ENCODE peak calls at places on chromosomes 12 and 14, in ten cellular contexts. I, N, U, M, E, O, S, R, W and L are unnamed samples.

GRCh38 chr12:47725893-47726292 is 603 bp upstream of the ENDOU start:
- DNase-seq in I (no peak), N (peak; percentile 37), U (no peak), M (no peak), S (no peak), E (no peak), W (no peak), R (peak; percentile 69), O (peak; percentile 89), L (peak; percentile 67)

GRCh38 chr14:30283822-30284446 is 275.0 kb upstream of the G2E3 start:
- DNase-seq in N (peak; percentile 48), W (no peak), R (peak; percentile 31), S (peak; percentile 57), U (no peak), E (peak; percentile 38), M (peak; percentile 68), O (peak; percentile 70), I (no peak), L (peak; percentile 16)

GRCh38 chr14:74551903-74552371 is 58.4 kb downstream of the ISCA2 start:
- DNase-seq in E (no peak), M (no peak), I (no peak), S (no peak), W (no peak), R (no peak), N (no peak), U (peak; percentile 77), O (no peak), L (no peak)

GRCh38 chr12:10497602-10498001 is 8.1 kb upstream of the EIF2S3B start:
- DNase-seq in W (no peak), E (no peak), N (no peak), U (no peak), I (no peak), R (no peak), O (peak; percentile 19), M (no peak), S (no peak), L (no peak)

GRCh38 chr14:95307402-95308041 is 12.2 kb downstream of the CLMN start:
- DNase-seq in N (peak; percentile 53), W (no peak), M (no peak), O (no peak), S (no peak), R (no peak), I (no peak), U (peak; percentile 34), E (no peak), L (no peak)

GRCh38 chr14:29310757-29311156 is 544.2 kb downstream of the FOXG1 start:
- DNase-seq in U (no peak), M (no peak), S (no peak), I (no peak), E (no peak), N (no peak), W (no peak), R (no peak), O (peak; percentile 87), L (no peak)

GRCh38 chr12:40946612-40947194 is 241.4 kb upstream of the PDZRN4 start:
- DNase-seq in U (no peak), S (no peak), R (peak; percentile 32), I (no peak), E (no peak), W (no peak), M (no peak), O (peak; percentile 52), N (peak; percentile 35), L (peak; percentile 8)

GRCh38 chr12:31118831-31119530 is 45.3 kb downstream of the DDX11 start:
- DNase-seq in N (peak; percentile 69), S (peak; percentile 30), O (no peak), E (peak; percentile 74), R (peak; percentile 27), M (peak; percentile 39), W (peak; percentile 64), U (no peak), I (no peak), L (peak; percentile 69)

GRCh38 chr14:103139371-103140016 is 16.2 kb downstream of the TNFAIP2 start:
- DNase-seq in U (no peak), E (no peak), S (no peak), R (no peak), O (no peak), I (no peak), M (no peak), N (no peak), W (no peak), L (no peak)

GRCh38 chr12:28925726-28926376 is 223.2 kb upstream of the FAR2 start:
- DNase-seq in I (no peak), E (no peak), U (no peak), S (no peak), W (no peak), O (peak; percentile 96), N (no peak), R (no peak), M (no peak), L (no peak)

GRCh38 chr12:54657048-54657696 is 9.0 kb upstream of the DCD start:
- DNase-seq in U (no peak), I (no peak), N (no peak), O (no peak), S (no peak), M (no peak), W (no peak), R (peak; percentile 15), E (no peak), L (no peak)

GRCh38 chr14:90968025-90968424 is 92.4 kb downstream of the RPS6KA5 start:
- DNase-seq in M (no peak), W (no peak), I (no peak), S (no peak), N (no peak), O (peak; percentile 51), R (no peak), E (no peak), U (no peak), L (no peak)

GRCh38 chr14:55458800-55459577 is 18.6 kb upstream of the TBPL2 start:
- DNase-seq in W (no peak), U (no peak), N (no peak), O (peak; percentile 64), M (no peak), E (no peak), I (no peak), S (no peak), R (peak; percentile 68), L (peak; percentile 55)

DNA sequence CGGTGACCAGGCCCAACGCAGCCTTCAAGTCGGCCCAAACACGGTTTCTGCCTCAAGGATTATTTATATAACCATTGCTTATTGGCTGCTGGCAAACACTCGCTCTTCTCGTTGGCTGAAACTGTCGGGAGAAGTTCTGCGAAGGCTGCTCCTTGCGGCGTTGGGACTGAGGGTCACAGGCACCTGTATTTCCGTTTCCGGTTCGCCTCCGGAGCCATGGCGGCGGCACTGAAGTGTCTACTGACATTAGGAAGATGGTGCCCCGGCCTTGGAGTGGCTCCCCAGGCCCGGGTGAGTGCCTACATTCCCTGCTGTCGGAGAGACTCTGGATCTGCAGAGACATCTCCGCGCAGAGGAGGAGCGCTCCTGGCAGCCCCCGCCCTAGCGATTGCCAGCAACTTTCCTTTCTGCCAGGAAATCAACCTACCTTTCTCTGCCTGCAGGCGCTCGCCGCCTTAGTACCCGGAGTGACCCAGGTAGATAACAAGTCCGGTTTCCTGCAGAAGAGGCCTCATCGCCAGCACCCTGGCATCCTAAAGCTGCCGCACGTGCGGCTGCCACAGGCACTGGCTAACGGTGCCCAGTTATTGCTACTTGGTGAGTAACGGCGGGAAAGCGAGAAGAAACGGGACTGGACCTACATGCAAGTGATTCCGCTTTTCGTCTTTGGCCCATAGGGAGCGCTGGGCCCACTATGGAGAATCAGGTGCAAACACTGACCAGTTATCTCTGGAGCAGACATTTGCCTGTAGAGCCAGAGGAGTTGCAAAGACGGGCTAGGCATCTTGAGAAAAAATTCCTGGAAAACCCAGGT is at the start of gene METTL17:
- DNase-seq in W (peak; percentile 84), N (peak; percentile 96), U (peak; percentile 87), M (peak; percentile 88), O (peak; percentile 97), E (peak; percentile 82), R (peak; percentile 97), S (peak; percentile 74), I (peak; percentile 75), L (peak; percentile 91)
- TF ChIP-seq CTCF in W (no peak), N (peak; percentile 43), U (peak; percentile 14), M (no peak), O (peak; percentile 40), E (peak; percentile 39), R (peak; percentile 30), S (no peak), I (no peak), L (peak; percentile 21)

GRCh38 chr12:63916561-63917476 is 72.3 kb downstream of the SRGAP1 start:
- DNase-seq in E (no peak), W (no peak), I (no peak), O (peak; percentile 61), S (no peak), M (no peak), U (no peak), N (no peak), R (no peak), L (no peak)
- TF ChIP-seq CTCF in E (no peak), W (no peak), I (no peak), O (no peak), S (no peak), M (no peak), U (no peak), N (no peak), R (no peak), L (no peak)

DNA sequence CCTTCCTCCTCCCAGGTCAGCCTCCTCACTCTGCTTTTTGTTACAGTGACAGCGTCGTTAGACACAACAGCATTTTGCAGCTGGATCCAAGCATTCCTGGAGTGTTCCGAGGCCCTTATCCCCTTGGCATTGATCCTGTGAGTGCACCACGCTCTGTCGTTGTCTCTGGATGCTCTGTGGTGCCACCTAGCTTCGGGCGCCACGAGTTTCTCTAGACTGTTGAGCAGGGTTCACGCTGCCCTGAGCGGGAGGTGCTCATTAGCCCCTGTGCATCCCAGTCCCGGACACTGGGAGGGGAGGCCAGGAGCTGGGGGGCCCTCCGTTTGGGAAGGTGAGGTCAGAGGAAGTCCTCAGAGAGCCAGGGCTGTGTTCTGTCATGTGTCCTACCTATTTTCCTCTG is 17.3 kb upstream of the DNAH10 start:
- DNase-seq in U (no peak), N (no peak), I (no peak), W (no peak), E (no peak), O (no peak), R (no peak), S (peak; percentile 12), M (no peak), L (no peak)
- TF ChIP-seq CTCF in U (peak; percentile 13), N (no peak), I (no peak), W (no peak), E (no peak), O (peak; percentile 10), R (no peak), S (no peak), M (peak; percentile 14), L (no peak)

DNA sequence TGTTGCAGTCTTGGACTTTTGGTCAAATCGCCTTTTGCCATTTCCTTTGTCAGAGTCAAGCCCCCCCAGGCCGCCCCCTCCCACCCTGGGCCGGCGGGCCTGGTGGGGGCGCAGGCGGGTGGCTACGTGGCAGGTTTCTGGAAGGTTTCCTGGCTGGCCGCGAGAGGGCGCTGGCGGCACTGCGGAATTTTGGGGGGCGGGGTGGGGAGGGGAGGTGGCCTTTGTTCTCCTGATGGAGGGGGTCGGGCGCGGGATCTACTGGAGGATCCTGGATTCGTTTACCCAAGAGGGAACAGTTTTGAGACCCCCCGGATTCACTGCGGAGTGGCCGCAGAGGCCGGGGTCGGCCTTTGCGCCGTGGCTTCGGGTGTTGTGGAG is 1.2 kb downstream of the MEG3 start:
- DNase-seq in W (no peak), S (no peak), R (no peak), I (no peak), N (no peak), U (no peak), O (no peak), E (no peak), M (no peak), L (no peak)
- TF ChIP-seq CTCF in W (no peak), S (no peak), R (peak; percentile 14), I (no peak), N (no peak), U (peak; percentile 21), O (no peak), E (no peak), M (no peak), L (no peak)

GRCh38 chr14:37088816-37089215 is 83.6 kb downstream of the SLC25A21 start:
- DNase-seq in M (no peak), I (no peak), S (no peak), U (no peak), R (no peak), E (no peak), W (no peak), N (no peak), O (no peak), L (no peak)
- TF ChIP-seq CTCF in M (no peak), I (no peak), S (no peak), U (no peak), R (no peak), E (no peak), W (no peak), N (no peak), O (no peak), L (no peak)